ENCODE peak calls at places on chromosome 12, in ten cellular contexts. S, Q, Y, J, I, T, F, L, N and G are unnamed samples.

GRCh38 chr12:43893670-43894069 is 57.8 kb downstream of the TMEM117 start:
- DNase-seq in I (no peak), T (peak; percentile 31), L (no peak), S (peak; percentile 62), Q (no peak), J (no peak), N (no peak), F (peak; percentile 30), Y (no peak), G (no peak)

GRCh38 chr12:72264548-72265175 is 7.5 kb upstream of the TRHDE start:
- DNase-seq in Y (no peak), N (no peak), I (no peak), T (peak; percentile 34), J (no peak), L (no peak), Q (no peak), S (peak; percentile 62), F (no peak), G (peak; percentile 31)

GRCh38 chr12:10220398-10221077 is 7.9 kb downstream of the GABARAPL1 start:
- DNase-seq in Y (no peak), N (no peak), T (peak; percentile 82), L (no peak), I (no peak), S (peak; percentile 18), F (peak; percentile 55), Q (no peak), J (no peak), G (peak; percentile 88)

GRCh38 chr12:113273053-113273725 is 51.9 kb downstream of the TPCN1 start:
- DNase-seq in L (no peak), S (no peak), Q (no peak), J (no peak), T (peak; percentile 23), N (no peak), I (no peak), Y (no peak), F (peak; percentile 46), G (no peak)

GRCh38 chr12:115638753-115639666 is 638.5 kb downstream of the MED13L start:
- DNase-seq in J (no peak), S (no peak), N (no peak), Q (no peak), L (no peak), T (no peak), Y (no peak), I (no peak), F (no peak), G (no peak)

GRCh38 chr12:53205747-53206146 is 1.3 kb downstream of the ITGB7 start:
- DNase-seq in F (peak; percentile 93), Y (no peak), S (peak; percentile 74), J (peak; percentile 87), I (peak; percentile 70), Q (no peak), L (peak; percentile 80), T (peak; percentile 88), N (peak; percentile 57), G (peak; percentile 40)

GRCh38 chr12:50786498-50787231 is 22.8 kb downstream of the ATF1 start:
- DNase-seq in T (peak; percentile 99), N (no peak), I (peak; percentile 91), F (peak; percentile 71), J (no peak), L (no peak), S (peak; percentile 98), Y (no peak), Q (no peak), G (peak; percentile 95)

GRCh38 chr12:90015228-90015627 is 306.6 kb upstream of the ATP2B1 start:
- DNase-seq in I (no peak), J (no peak), Q (no peak), F (no peak), T (peak; percentile 61), S (peak; percentile 29), N (no peak), Y (no peak), L (no peak), G (no peak)

GRCh38 chr12:86729798-86730197 is 473.6 kb upstream of the MGAT4C start:
- DNase-seq in Y (no peak), S (no peak), F (no peak), L (no peak), J (no peak), T (no peak), Q (no peak), I (no peak), N (no peak), G (no peak)

GRCh38 chr12:92784795-92785562 is 82.2 kb downstream of the PLEKHG7 start:
- DNase-seq in Q (no peak), T (peak; percentile 84), N (no peak), S (peak; percentile 90), L (no peak), F (peak; percentile 28), I (peak; percentile 69), Y (peak; percentile 38), J (peak; percentile 11), G (peak; percentile 51)

GRCh38 chr12:32083489-32083888 is 23.2 kb upstream of the BICD1 start:
- DNase-seq in F (peak; percentile 59), I (peak; percentile 33), N (no peak), Q (no peak), T (peak; percentile 83), Y (no peak), J (no peak), S (peak; percentile 59), L (no peak), G (no peak)

GRCh38 chr12:104944252-104944651 is 13.8 kb downstream of the SLC41A2 start:
- DNase-seq in T (no peak), L (no peak), J (no peak), I (no peak), N (no peak), F (no peak), Q (no peak), Y (no peak), S (no peak), G (no peak)

GRCh38 chr12:21428241-21428640 is 9.2 kb upstream of the PYROXD1 start:
- DNase-seq in S (peak; percentile 16), T (peak; percentile 72), L (no peak), N (no peak), F (peak; percentile 16), I (no peak), Y (no peak), J (no peak), Q (no peak), G (peak; percentile 53)

GRCh38 chr12:59695379-59695778 is 99.5 kb downstream of the SLC16A7 start:
- DNase-seq in N (no peak), L (no peak), S (peak; percentile 72), Y (no peak), F (peak; percentile 11), I (peak; percentile 28), T (peak; percentile 87), J (no peak), Q (no peak), G (peak; percentile 11)

GRCh38 chr12:115444336-115444735 is 760.4 kb upstream of the TBX3 start:
- DNase-seq in S (no peak), N (no peak), T (no peak), J (no peak), Y (no peak), I (no peak), F (no peak), Q (no peak), L (no peak), G (no peak)

GRCh38 chr12:112858776-112859175 is 48.0 kb upstream of the OAS1 start:
- DNase-seq in I (no peak), Q (no peak), S (peak; percentile 52), Y (no peak), J (no peak), N (no peak), L (no peak), F (no peak), T (no peak), G (no peak)

GRCh38 chr12:89481218-89481914 is 43.2 kb downstream of the GALNT4 start:
- DNase-seq in N (no peak), F (no peak), Y (no peak), I (no peak), J (no peak), Q (no peak), T (no peak), S (no peak), L (no peak), G (no peak)

GRCh38 chr12:88243886-88244491 is 101.9 kb downstream of the TMTC3 start:
- DNase-seq in T (no peak), F (no peak), Q (no peak), Y (no peak), L (no peak), J (no peak), N (no peak), S (no peak), I (no peak), G (no peak)

GRCh38 chr12:88127855-88128254 is 14.0 kb downstream of the CEP290 start:
- DNase-seq in Q (no peak), T (no peak), J (no peak), S (no peak), N (no peak), I (no peak), L (no peak), F (no peak), Y (no peak), G (no peak)

GRCh38 chr12:12403264-12404248 is 46.7 kb downstream of the BORCS5 start:
- DNase-seq in Q (no peak), S (no peak), J (no peak), L (no peak), F (no peak), I (no peak), Y (no peak), N (no peak), T (no peak), G (peak; percentile 86)

GRCh38 chr12:53097207-53097563 is 282 bp upstream of the IGFBP6 start:
- DNase-seq in J (no peak), I (peak; percentile 22), F (peak; percentile 47), N (no peak), Y (no peak), T (peak; percentile 43), Q (no peak), L (no peak), S (no peak), G (no peak)

GRCh38 chr12:46360908-46361666 is 11.5 kb downstream of the SLC38A2 start:
- DNase-seq in Y (no peak), T (peak; percentile 27), S (no peak), N (no peak), Q (no peak), I (no peak), J (no peak), L (no peak), F (no peak), G (no peak)